ENCODE peak calls at places on chromosome 13, in four cellular contexts. U is IMR-90, F is K562, M is GM12878. I is an unnamed sample.
A peak's percentile ranks its signal among the peaks of the same experiment; 100 is the strongest.

GRCh38 chr13:20054586-20054985 is 96.1 kb downstream of the ZMYM2 start:
- DNase-seq in U (no peak), F (no peak), M (no peak), I (no peak)

GRCh38 chr13:31767175-31767900 is 28.0 kb downstream of the RXFP2 start:
- DNase-seq in U (peak; percentile 84), F (no peak), M (no peak), I (no peak)

GRCh38 chr13:103573446-103573845 is 507.2 kb upstream of the SLC10A2 start:
- DNase-seq in M (no peak), F (no peak), U (no peak), I (no peak)

GRCh38 chr13:48232420-48233096 is 448 bp upstream of the ITM2B start:
- DNase-seq in F (peak; percentile 27), U (no peak), M (no peak), I (peak; percentile 45)

GRCh38 chr13:87953381-87953780 is 282.2 kb downstream of the SLITRK5 start:
- DNase-seq in F (no peak), M (no peak), U (no peak), I (no peak)

GRCh38 chr13:42649761-42650289 is 75.9 kb downstream of the TNFSF11 start:
- DNase-seq in F (no peak), U (no peak), M (no peak), I (no peak)

GRCh38 chr13:94061316-94061715 is 418.2 kb downstream of the DCT start:
- DNase-seq in M (no peak), U (peak; percentile 79), F (no peak), I (no peak)

GRCh38 chr13:35478384-35479222 is 2.1 kb upstream of the MAB21L1 start:
- DNase-seq in M (no peak), F (no peak), U (no peak), I (no peak)

GRCh38 chr13:50845211-50845610 is 1.7 kb upstream of the DLEU7 start:
- DNase-seq in U (no peak), M (no peak), F (no peak), I (no peak)

GRCh38 chr13:90640976-90641375 is 706.5 kb upstream of the MIR17HG start:
- DNase-seq in U (no peak), F (no peak), M (no peak), I (no peak)

GRCh38 chr13:95479706-95480105 is 72.8 kb upstream of the CLDN10 start:
- DNase-seq in F (no peak), U (no peak), M (peak; percentile 36), I (no peak)

GRCh38 chr13:45206340-45206739 is 5.5 kb upstream of the KCTD4 start:
- DNase-seq in F (no peak), M (peak; percentile 21), U (peak; percentile 96), I (peak; percentile 84)

GRCh38 chr13:59680429-59681024 is 483.2 kb downstream of the DIAPH3 start:
- DNase-seq in F (peak; percentile 4), U (peak; percentile 33), M (no peak), I (peak; percentile 41)

GRCh38 chr13:113364371-113364932 is 522 bp upstream of the GRTP1 start:
- DNase-seq in F (no peak), U (no peak), M (no peak), I (no peak)

GRCh38 chr13:95254341-95254740 is 46.9 kb downstream of the ABCC4 start:
- DNase-seq in F (no peak), M (no peak), U (peak; percentile 39), I (peak; percentile 18)

GRCh38 chr13:79799049-79799448 is 318.1 kb downstream of the NDFIP2 start:
- DNase-seq in U (no peak), F (no peak), M (no peak), I (no peak)

GRCh38 chr13:109163052-109163413 is 533.6 kb downstream of the MYO16 start:
- DNase-seq in F (no peak), U (no peak), M (no peak), I (no peak)
- H3K4me3 ChIP-seq in F (no peak overlapping the region), U (no peak overlapping the region), M (peak overlapping the region; percentile 58), I (no peak overlapping the region)

DNA sequence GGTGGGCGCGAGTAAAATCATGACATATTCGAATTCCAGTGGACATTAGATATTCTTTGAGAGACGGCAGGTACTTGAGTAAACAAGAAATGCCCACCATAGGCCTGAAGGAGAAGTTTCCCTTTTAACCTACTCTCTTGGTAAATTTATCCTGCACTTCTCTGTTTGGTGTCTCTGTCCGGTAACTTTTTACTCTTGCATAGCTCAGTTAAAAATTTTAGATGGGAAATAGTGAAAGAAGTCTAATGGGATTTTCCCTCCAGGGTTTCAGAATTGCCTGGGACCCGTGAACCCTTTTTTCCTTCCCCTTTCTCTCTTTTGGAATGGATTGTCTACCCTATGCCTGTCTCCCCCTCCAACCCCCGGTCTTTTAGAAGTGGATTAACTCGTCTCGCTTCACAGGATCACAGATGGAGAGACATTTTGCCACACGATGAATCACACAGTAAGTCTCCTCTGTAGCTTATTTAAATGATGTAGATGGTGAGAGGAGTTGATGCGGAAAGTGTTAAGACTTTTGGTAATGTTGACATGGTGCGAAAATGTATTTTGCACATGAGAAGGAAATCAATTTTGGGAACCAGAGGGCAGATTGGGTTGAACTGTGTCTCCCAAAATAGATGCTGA is 511 bp upstream of the MIPEP start:
- DNase-seq in U (no peak), M (no peak), F (no peak), I (no peak)
- H2AFZ ChIP-seq in U (peak overlapping the region; percentile 93), M (peak overlapping the region; percentile 93), F (peak overlapping the region; percentile 93), I (peak overlapping the region; percentile 72)

GRCh38 chr13:24406524-24406923 is 97.1 kb downstream of the C1QTNF9 start:
- DNase-seq in U (no peak), M (no peak), F (no peak), I (no peak)

GRCh38 chr13:24407844-24408243 is 98.5 kb downstream of the C1QTNF9 start:
- DNase-seq in M (no peak), U (no peak), F (no peak), I (no peak)
- TF ChIP-seq FOS in M (no peak), U (no peak), F (no peak), I (no peak)

GRCh38 chr13:101917833-101918755 is 465.6 kb downstream of the ITGBL1 start:
- DNase-seq in U (no peak), M (no peak), F (no peak), I (no peak)

GRCh38 chr13:101917475-101917810 is 465.0 kb downstream of the ITGBL1 start:
- DNase-seq in M (no peak), U (no peak), F (no peak), I (no peak)

GRCh38 chr13:101916108-101916757 is 463.8 kb downstream of the ITGBL1 start:
- DNase-seq in M (no peak), U (no peak), F (peak; percentile 0), I (no peak)

GRCh38 chr13:101916758-101917474 is 464.4 kb downstream of the ITGBL1 start:
- DNase-seq in U (no peak), M (no peak), F (no peak), I (no peak)

DNA sequence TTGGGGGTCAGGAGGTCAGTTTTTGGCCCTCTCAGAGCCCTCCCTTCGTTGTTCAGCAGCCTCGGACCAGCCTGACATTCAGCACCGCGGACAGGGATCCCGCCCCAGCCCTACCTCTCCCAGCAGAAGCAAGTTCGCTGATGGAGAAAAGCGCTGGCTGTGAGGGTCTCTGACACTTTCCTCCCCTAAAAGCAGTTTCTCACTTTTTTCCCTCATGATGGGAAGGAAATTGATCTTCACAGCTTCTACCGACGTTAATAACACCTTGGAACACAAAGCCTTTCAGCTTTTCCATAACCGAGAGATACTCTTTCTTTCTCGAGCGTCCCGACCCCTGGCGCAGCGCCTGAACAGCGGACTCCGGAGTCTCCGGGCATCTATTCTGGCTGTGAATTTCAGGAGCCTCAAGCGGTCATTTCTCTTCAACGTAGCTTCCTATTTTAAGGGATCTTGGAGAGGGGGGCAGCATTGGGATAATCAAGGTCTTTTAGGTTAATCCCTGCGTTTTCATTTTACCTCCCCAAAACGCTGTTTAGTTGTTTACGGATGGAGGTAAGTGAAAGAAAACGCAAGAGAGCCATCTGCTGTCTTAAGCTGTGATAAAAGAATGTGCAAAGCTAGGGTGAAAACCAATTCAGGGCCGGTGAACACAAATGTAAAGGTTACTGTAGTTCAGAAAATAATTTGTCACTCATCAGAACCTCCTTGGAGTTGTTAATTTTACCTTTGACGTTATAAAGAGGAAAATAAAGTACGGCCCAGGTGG is 467.2 kb downstream of the ITGBL1 start:
- DNase-seq in U (peak; percentile 10), M (no peak), F (no peak), I (peak; percentile 38)
- H3K4me3 ChIP-seq in U (no peak overlapping the region), M (no peak overlapping the region), F (no peak overlapping the region), I (no peak overlapping the region)

I was measured in endothelial cell of umbilical vein.